ENCODE peak calls at places on chromosome 3, in seven cellular contexts. F is memory B cell; B is left lung; G is DND-41; L is fibroblast of lung; E is CD8-positive, alpha-beta T cell; D is fibroblast of pulmonary artery. P is an unnamed sample.

GRCh38 chr3:122975924-122976293 is 51.7 kb downstream of the SEMA5B start:
- DNase-seq in G (peak), B (no peak), L (no peak), F (no peak), D (no peak), E (peak), P (peak)

GRCh38 chr3:129974451-129975331 is at the start of gene TRH:
- DNase-seq in G (no peak), E (no peak), D (no peak), B (no peak), F (no peak), L (no peak), P (no peak)

GRCh38 chr3:159263750-159264561 is 462.1 kb downstream of the MFSD1 start:
- DNase-seq in F (no peak), G (peak), E (no peak), D (peak), L (peak), B (no peak), P (peak)

GRCh38 chr3:188940213-188940914 is 231.4 kb upstream of the TPRG1 start:
- DNase-seq in G (no peak), F (no peak), D (peak), E (no peak), B (no peak), L (peak), P (no peak)

GRCh38 chr3:116561529-116561928 is 116.2 kb upstream of the LSAMP start:
- DNase-seq in D (no peak), L (no peak), G (no peak), E (no peak), B (no peak), F (no peak), P (no peak)

GRCh38 chr3:46484911-46485696 is 12.7 kb upstream of the RTP3 start:
- DNase-seq in L (no peak), B (no peak), G (no peak), F (no peak), D (no peak), E (no peak), P (no peak)

GRCh38 chr3:67437090-67437489 is 217.3 kb downstream of the SUCLG2 start:
- DNase-seq in D (peak), G (no peak), B (no peak), F (no peak), E (no peak), L (no peak), P (no peak)

GRCh38 chr3:33957176-33957575 is 158.7 kb downstream of the PDCD6IP start:
- DNase-seq in L (no peak), F (no peak), B (no peak), G (no peak), D (no peak), E (no peak), P (no peak)

GRCh38 chr3:128009952-128010846 is 42.0 kb upstream of the SEC61A1 start:
- DNase-seq in F (no peak), L (peak), D (peak), G (no peak), E (no peak), B (no peak), P (no peak)

GRCh38 chr3:174126990-174127758 is 729.6 kb downstream of the NLGN1 start:
- DNase-seq in D (no peak), B (no peak), F (no peak), G (no peak), E (no peak), L (no peak), P (no peak)

GRCh38 chr3:173745952-173746682 is 348.6 kb downstream of the NLGN1 start:
- DNase-seq in L (peak), G (no peak), D (peak), E (no peak), F (no peak), B (no peak), P (peak)

GRCh38 chr3:170205302-170205701 is 16.9 kb upstream of the PRKCI start:
- DNase-seq in B (no peak), D (no peak), F (no peak), E (no peak), L (no peak), G (no peak), P (no peak)

GRCh38 chr3:14369675-14370669 is 32.4 kb upstream of the SLC6A6 start:
- DNase-seq in E (no peak), F (no peak), B (peak), D (no peak), G (no peak), L (no peak), P (no peak)

GRCh38 chr3:45105855-45106655 is 40.1 kb downstream of the CDCP1 start:
- DNase-seq in G (peak), E (peak), L (peak), D (peak), B (no peak), F (no peak), P (peak)

GRCh38 chr3:36546196-36546595 is 165.9 kb downstream of the STAC start:
- DNase-seq in F (no peak), B (no peak), E (no peak), L (no peak), G (peak), D (peak), P (no peak)

GRCh38 chr3:77081240-77081661 is 41.4 kb downstream of the ROBO2 start:
- DNase-seq in E (no peak), B (peak), G (no peak), D (peak), L (peak), F (no peak), P (peak)

GRCh38 chr3:8509961-8510360 is 8.3 kb downstream of the LMCD1 start:
- DNase-seq in D (peak), E (no peak), B (no peak), G (no peak), L (peak), F (no peak), P (peak)

GRCh38 chr3:185837409-185837808 is 12.6 kb upstream of the IGF2BP2 start:
- DNase-seq in D (peak), E (no peak), L (peak), F (no peak), G (no peak), B (no peak), P (no peak)

GRCh38 chr3:72032435-72033118 is 247.6 kb upstream of the PROK2 start:
- DNase-seq in G (no peak), L (no peak), B (no peak), E (no peak), D (no peak), F (no peak), P (no peak)

GRCh38 chr3:134369231-134369741 is 5.0 kb downstream of the AMOTL2 start:
- DNase-seq in B (no peak), E (no peak), F (no peak), D (peak), L (peak), G (no peak), P (peak)

GRCh38 chr3:159170436-159171003 is 368.7 kb downstream of the MFSD1 start:
- DNase-seq in B (no peak), G (no peak), D (no peak), F (no peak), L (no peak), E (no peak), P (no peak)

GRCh38 chr3:53628546-53629395 is 134.4 kb downstream of the CACNA1D start:
- DNase-seq in L (no peak), E (no peak), F (no peak), G (no peak), B (no peak), D (no peak), P (no peak)

GRCh38 chr3:172177046-172177445 is 137.7 kb downstream of the FNDC3B start:
- DNase-seq in G (no peak), L (peak), B (no peak), E (no peak), F (no peak), D (peak), P (no peak)

GRCh38 chr3:197750396-197750831 is 731 bp downstream of the FYTTD1 start:
- DNase-seq in D (peak), B (peak), L (peak), F (peak), G (peak), E (peak), P (peak)

GRCh38 chr3:42516443-42516842 is 14.0 kb downstream of the VIPR1 start:
- DNase-seq in L (no peak), E (no peak), F (no peak), G (no peak), B (no peak), D (no peak), P (no peak)

GRCh38 chr3:48851407-48851806 is 3.7 kb upstream of the PRKAR2A start:
- DNase-seq in D (peak), F (no peak), G (no peak), E (no peak), B (no peak), L (peak), P (no peak)

GRCh38 chr3:159250961-159251360 is 449.1 kb downstream of the MFSD1 start:
- DNase-seq in G (no peak), D (no peak), L (no peak), E (no peak), B (no peak), F (no peak), P (no peak)

GRCh38 chr3:192841428-192841827 is 76.2 kb downstream of the MB21D2 start:
- DNase-seq in L (no peak), B (no peak), D (no peak), G (no peak), E (no peak), F (no peak), P (no peak)

GRCh38 chr3:153163349-153164008 is 1.5 kb downstream of the RAP2B start:
- DNase-seq in G (no peak), B (no peak), E (no peak), L (peak), D (peak), F (no peak), P (no peak)

GRCh38 chr3:10519236-10519635 is 13.8 kb upstream of the ATP2B2 start:
- DNase-seq in G (no peak), L (no peak), F (no peak), D (no peak), E (no peak), B (no peak), P (peak)

GRCh38 chr3:193863657-193864323 is 270.8 kb downstream of the OPA1 start:
- DNase-seq in G (no peak), F (no peak), L (no peak), D (peak), B (no peak), E (no peak), P (no peak)

GRCh38 chr3:15982667-15983145 is 184.9 kb upstream of the ANKRD28 start:
- DNase-seq in L (peak), D (peak), G (no peak), E (no peak), F (no peak), B (peak), P (peak)

GRCh38 chr3:192060160-192060783 is 599.3 kb downstream of the PYDC2 start:
- DNase-seq in E (no peak), G (no peak), B (no peak), D (no peak), L (no peak), F (no peak), P (no peak)

GRCh38 chr3:195012100-195012499 is 258.9 kb downstream of the XXYLT1 start:
- DNase-seq in F (no peak), B (peak), G (no peak), L (no peak), D (no peak), E (no peak), P (no peak)